ENCODE peak calls at places on chromosomes 12 and 14, in five cellular contexts. C is H9, A is neuronal stem cell, N is H1, S is trophoblast cell. T is an unnamed sample.

GRCh38 chr12:43676183-43676813 is 82.3 kb downstream of the PUS7L start:
- DNase-seq in N (no peak), A (no peak), S (peak), C (peak), T (no peak)

GRCh38 chr14:64704145-64704742 is at the start of gene PLEKHG3:
- DNase-seq in N (no peak), S (peak), A (peak), C (peak), T (peak)

GRCh38 chr12:123519151-123520001 is 14.1 kb downstream of the RILPL1 start:
- DNase-seq in N (no peak), A (no peak), C (peak), S (peak), T (peak)

GRCh38 chr12:85575115-85576096 is 260.8 kb downstream of the RASSF9 start:
- DNase-seq in A (peak), C (peak), N (no peak), S (peak), T (peak)

GRCh38 chr14:58455593-58456265 is 28.2 kb downstream of the KIAA0586 start:
- DNase-seq in A (no peak), S (no peak), C (no peak), N (peak), T (peak)

GRCh38 chr12:123271182-123271491 is 519 bp downstream of the CDK2AP1 start:
- DNase-seq in A (peak), C (no peak), N (no peak), S (peak), T (peak)

GRCh38 chr14:23438130-23438893 is 2.9 kb upstream of the MYH7 start:
- DNase-seq in S (no peak), C (peak), N (no peak), A (peak), T (no peak)

GRCh38 chr14:31261859-31262739 is 54.5 kb upstream of the HECTD1 start:
- DNase-seq in A (peak), S (no peak), C (no peak), N (no peak), T (peak)

GRCh38 chr14:73712071-73712506 is 2.1 kb downstream of the PNMA1 start:
- DNase-seq in A (no peak), S (no peak), C (no peak), N (no peak), T (peak)

GRCh38 chr12:13339538-13339937 is 143.0 kb downstream of the EMP1 start:
- DNase-seq in C (no peak), S (peak), N (no peak), A (no peak), T (no peak)

GRCh38 chr12:21774358-21775129 is at the start of gene KCNJ8:
- DNase-seq in A (peak), N (peak), S (no peak), C (peak), T (peak)

GRCh38 chr14:21039059-21039422 is 3.1 kb upstream of the RNASE7 start:
- DNase-seq in C (peak), N (no peak), A (no peak), S (no peak), T (peak)

GRCh38 chr12:54304187-54304810 is 3.5 kb upstream of the NFE2 start:
- DNase-seq in N (no peak), C (peak), S (peak), A (no peak), T (peak)

GRCh38 chr12:3155710-3156386 is 78.7 kb downstream of the TSPAN9 start:
- DNase-seq in A (no peak), S (no peak), N (no peak), C (no peak), T (peak)

GRCh38 chr12:33678221-33678964 is 238.8 kb upstream of the SYT10 start:
- DNase-seq in A (no peak), C (no peak), S (no peak), N (no peak), T (no peak)

GRCh38 chr12:12465522-12465921 is 97.1 kb downstream of the DUSP16 start:
- DNase-seq in S (peak), A (no peak), C (no peak), N (no peak), T (no peak)

GRCh38 chr12:123655420-123655819 is 15.5 kb upstream of the TCTN2 start:
- DNase-seq in S (no peak), C (no peak), N (no peak), A (no peak), T (no peak)

GRCh38 chr12:4526923-4527546 is 11.7 kb upstream of the RAD51AP1 start:
- DNase-seq in A (no peak), N (no peak), S (no peak), C (no peak), T (peak)
- H2BK12ac ChIP-seq in A (no peak), N (no peak), S (no peak), C (no peak), T (no peak)

DNA sequence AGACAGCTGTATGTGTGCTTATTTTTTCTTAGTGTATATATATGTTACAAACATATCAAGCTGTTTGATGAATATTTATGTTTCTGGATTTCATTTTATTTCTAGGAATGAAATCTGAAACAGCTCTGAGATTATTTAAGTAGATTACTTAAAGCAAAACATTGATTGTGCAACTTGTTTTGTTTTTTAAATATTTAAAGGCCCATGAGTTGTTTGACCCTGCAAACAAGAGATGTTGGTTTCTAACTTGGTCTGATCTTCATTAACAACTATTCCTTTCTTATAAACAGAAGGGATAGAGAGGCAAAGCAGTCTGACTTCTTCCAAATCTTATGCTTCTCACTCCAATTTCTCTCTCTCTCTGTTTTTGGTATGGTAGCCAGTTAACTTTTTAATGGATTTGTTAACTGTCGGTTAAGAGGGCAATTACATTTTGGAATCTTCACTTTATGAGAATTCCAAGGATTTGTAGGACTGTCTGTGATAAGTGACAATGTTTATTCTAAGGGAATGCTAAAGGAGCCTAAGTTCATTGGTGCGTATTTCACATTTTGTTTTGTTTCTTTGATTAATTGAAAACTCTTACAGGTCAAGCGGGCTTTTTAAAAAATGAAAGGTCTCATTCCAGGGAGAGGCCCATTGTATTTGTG is 102.6 kb upstream of the HMGA2 start:
- DNase-seq in A (no peak), C (no peak), N (no peak), S (no peak), T (no peak)
- H3K27ac ChIP-seq in A (no peak), C (no peak), N (no peak), S (no peak), T (no peak)

DNA sequence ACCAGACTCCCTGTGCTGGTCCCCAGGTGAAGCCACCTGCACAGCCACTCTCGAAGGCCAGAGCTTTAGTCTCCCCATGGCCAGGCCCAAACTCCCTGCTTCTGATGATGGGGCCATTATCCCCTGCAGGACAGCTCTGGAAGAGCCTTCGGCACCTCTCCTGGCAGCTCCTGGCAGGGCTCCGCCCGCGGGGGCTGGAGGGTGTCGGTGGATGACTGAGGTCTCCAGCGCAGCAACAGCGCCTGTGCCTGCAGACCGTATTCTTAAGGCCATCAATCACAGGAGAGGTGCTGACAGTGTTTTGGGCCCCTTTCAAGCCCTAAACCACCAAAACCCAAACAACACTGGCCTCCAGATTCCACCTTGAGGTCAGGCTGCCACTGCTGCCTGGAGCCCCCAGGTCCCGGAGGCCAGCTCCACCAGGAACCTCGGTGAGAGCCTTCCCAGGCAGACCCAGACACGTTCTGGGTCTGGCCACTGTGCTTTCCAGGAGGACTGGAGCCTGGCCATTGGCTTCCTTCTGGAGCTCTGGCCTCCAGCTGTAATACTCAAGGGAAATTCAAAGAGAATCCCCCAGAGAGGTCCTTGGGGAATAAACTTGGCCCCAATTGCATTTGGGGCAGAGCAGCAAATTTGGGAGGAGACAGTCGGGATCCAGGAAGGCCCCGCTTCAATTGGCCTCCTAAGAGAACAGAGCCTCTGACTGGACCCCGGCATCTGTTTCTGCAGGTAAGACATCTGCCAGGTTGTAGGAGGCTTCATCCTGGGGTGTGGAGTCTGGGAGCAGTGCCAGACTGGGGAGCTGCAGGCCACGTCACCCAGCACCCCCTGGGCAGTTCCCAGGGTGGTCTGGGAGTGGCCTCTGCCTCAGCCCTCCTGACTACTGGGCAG is 210.6 kb upstream of the RTL1 start:
- DNase-seq in N (no peak), S (no peak), A (no peak), C (no peak), T (no peak)
- H2BK12ac ChIP-seq in N (no peak), S (no peak), A (no peak), C (no peak), T (no peak)

DNA sequence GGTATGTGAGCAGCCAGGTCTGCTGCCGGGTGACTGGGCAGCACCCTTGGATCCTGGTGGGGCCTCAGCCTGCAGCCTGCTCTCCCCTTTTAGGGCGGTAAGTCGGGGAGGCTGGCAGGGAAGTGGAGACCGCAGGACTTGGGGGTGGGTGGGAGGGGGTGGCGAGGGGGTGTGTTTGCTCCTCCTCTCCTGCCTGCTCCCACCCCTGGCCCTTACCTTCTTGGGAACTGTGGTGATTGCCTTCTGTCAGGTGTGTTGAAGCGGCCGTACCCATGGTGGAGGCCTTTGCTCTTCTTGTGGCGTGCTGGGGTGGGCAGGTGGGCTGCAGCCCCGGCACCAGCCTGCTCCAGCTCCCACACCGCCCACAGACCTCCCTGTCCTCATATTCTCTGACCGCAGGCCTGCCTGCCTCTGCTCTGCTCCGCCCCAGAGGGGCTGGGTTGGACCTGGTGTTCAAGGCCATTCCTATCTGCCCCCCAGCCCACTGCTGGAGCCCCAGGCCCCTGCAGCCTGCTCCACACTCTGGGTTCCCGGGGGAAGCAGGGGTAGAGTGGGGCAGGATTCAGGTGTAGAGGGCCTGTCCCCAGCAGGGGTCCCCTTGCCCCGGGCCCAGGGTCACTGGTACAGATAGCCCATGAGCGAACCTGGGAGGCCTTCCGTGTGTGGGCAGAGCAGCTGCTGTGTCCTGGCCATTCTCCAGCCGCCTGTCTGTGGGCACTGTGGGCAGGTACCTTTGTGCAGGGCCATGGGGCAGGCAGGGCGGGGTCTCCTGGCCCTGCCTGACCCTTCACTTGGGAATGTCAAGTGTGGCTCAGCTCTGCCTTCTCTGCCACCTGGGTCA is 5.2 kb downstream of the TEDC1 start:
- DNase-seq in C (peak), S (no peak), A (no peak), N (no peak), T (no peak)
- H3K27ac ChIP-seq in C (no peak), S (no peak), A (no peak), N (no peak), T (no peak)

DNA sequence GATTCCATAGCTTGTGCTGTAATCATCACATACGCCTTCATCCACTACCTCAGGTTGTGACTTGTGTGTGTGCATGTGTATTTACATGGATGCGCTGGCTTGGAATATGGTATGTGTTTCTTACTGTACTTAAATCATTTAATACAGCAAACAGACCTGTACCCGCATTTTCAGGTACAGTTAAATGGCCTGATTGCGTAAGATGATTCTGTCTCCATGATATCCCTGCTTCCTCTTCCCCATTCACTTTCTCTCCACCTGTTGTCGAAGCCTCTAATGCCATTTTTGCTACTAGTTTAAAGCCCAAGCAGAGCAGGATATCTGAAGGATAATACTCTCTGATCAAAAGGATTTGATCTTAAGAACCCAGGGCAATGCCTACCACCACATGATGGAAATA is 78.5 kb downstream of the HELB start:
- DNase-seq in N (no peak), C (no peak), A (no peak), S (no peak), T (no peak)
- H2BK12ac ChIP-seq in N (no peak), C (no peak), A (no peak), S (no peak), T (no peak)

T was measured in mesenchymal stem cell.